ENCODE peak calls at places on chromosomes 6 and 20, in seven cellular contexts. M is activated CD8-positive, alpha-beta T cell treated with anti-CD3 and anti-CD28 coated beads for 36 hours; B is heart right ventricle; Y is CD4-positive, alpha-beta T cell; D is psoas muscle; P is HepG2; R is K562. J is an unnamed sample.
A peak's percentile ranks its signal among the peaks of the same experiment; 100 is the strongest.

GRCh38 chr20:3404402-3404801 is 3.1 kb downstream of the DNAAF9 start:
- ATAC-seq in P (no peak), B (no peak), R (no peak), M (no peak), D (no peak), Y (no peak), J (no peak)

GRCh38 chr6:58198301-58198700 is 880.9 kb downstream of the PRIM2 start:
- ATAC-seq in B (no peak), M (no peak), R (no peak), P (no peak), Y (no peak), D (no peak), J (no peak)

GRCh38 chr6:35970181-35970580 is 49.3 kb upstream of the SRPK1 start:
- ATAC-seq in M (no peak), B (no peak), P (no peak), Y (no peak), D (no peak), R (no peak), J (no peak)

GRCh38 chr6:56862415-56863175 is 92.3 kb upstream of the BEND6 start:
- ATAC-seq in P (no peak), B (no peak), Y (no peak), R (no peak), M (no peak), D (peak; percentile 39), J (peak; percentile 37)

GRCh38 chr6:76876922-76877553 is 586.3 kb downstream of the HTR1B start:
- ATAC-seq in M (no peak), R (no peak), P (peak; percentile 97), D (no peak), Y (no peak), B (peak; percentile 58), J (no peak)

GRCh38 chr6:1001655-1002349 is 308.9 kb upstream of the EXOC2 start:
- ATAC-seq in M (no peak), R (no peak), P (no peak), B (no peak), D (no peak), Y (no peak), J (no peak)

GRCh38 chr6:118930680-118931079 is 4.3 kb downstream of the MCM9 start:
- ATAC-seq in P (no peak), Y (no peak), B (no peak), M (no peak), R (no peak), D (no peak), J (no peak)

GRCh38 chr20:35134900-35135299 is 12.2 kb downstream of the EDEM2 start:
- ATAC-seq in D (no peak), P (no peak), M (no peak), Y (no peak), R (no peak), B (peak; percentile 78), J (no peak)

GRCh38 chr20:22499475-22500174 is 84.7 kb downstream of the FOXA2 start:
- ATAC-seq in D (no peak), P (no peak), B (no peak), R (no peak), Y (no peak), M (no peak), J (no peak)

GRCh38 chr6:26205625-26206574 is 118.7 kb downstream of the HFE start:
- ATAC-seq in B (peak; percentile 14), Y (no peak), P (peak; percentile 46), M (no peak), R (peak; percentile 5), D (peak; percentile 21), J (peak; percentile 16)

GRCh38 chr6:4511626-4512010 is 264.6 kb upstream of the CDYL start:
- ATAC-seq in M (no peak), P (no peak), Y (no peak), R (no peak), B (no peak), D (no peak), J (no peak)

GRCh38 chr6:149913085-149913484 is 9.8 kb downstream of the RAET1G start:
- ATAC-seq in R (peak; percentile 40), P (no peak), Y (no peak), D (no peak), B (no peak), M (no peak), J (no peak)

GRCh38 chr20:35091808-35092523 is 641 bp downstream of the TRPC4AP start:
- ATAC-seq in P (peak; percentile 54), Y (no peak), B (no peak), D (no peak), M (peak; percentile 5), R (peak; percentile 62), J (no peak)

DNA sequence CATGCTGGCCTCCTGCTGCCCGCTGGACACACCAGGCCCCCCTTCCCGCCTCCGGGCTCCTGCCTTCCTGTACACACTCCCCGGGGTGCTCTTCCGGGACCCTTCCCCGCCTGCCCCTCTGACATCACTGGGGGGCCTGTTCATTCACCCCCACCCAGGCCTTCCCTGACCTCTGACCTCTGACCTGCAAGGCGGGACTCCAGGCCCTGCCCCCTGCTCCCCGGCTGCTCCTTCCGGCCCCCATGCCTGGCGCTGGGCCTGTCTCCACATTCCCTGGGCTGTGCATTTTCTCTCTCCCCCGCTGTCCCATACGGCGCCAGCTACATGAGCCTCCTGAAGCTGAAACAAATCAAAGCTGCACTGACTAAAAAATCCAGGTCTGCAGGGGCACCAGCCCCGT is 71.6 kb upstream of the GATA5 start:
- ATAC-seq in M (no peak), D (no peak), B (no peak), R (no peak), Y (no peak), P (no peak), J (no peak)
- TF ChIP-seq CTCF in M (no peak), D (no peak), B (no peak), R (no peak), Y (no peak), P (no peak), J (no peak)

DNA sequence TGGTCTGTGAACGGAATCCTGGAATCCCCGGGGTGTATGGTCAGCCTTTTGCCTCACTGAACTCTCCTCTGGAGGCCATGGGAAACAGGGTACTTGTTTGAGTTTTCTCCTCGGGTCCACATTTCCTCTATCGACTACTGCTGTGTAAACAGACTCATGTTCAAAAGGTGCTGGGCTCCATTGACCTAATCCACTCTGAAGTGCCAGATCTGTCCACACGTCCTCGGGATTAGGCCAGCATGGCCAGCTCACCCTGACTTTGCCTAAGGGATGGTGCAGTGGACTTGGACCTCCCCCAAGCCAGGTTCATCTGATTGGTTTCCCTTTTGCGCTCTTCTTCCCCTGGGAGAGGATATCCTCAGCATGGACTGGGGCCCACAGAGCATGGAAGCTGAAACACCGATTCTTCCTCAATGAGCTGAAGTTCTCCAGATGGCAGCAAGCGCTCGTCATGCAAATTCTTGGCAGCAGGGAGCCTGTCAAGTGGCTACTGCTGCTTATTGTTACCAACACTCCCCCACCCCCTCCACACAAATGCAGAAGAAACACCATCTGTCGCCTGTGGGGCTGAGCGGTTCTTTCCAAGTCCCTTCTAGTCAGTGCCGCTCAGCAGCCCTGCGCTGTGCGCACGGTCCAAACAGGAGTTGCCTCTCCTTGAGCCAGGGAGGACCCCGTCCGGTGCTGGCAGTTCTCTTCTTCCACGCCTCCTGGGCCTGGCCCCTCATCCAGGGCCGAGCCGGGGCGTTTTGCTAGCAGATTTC is 292.6 kb upstream of the MARCKS start:
- ATAC-seq in M (no peak), P (peak; percentile 99), R (peak; percentile 34), B (peak; percentile 98), D (peak; percentile 93), Y (no peak), J (peak; percentile 92)
- TF ChIP-seq CTCF in M (no peak), P (no peak), R (no peak), B (peak; percentile 12), D (no peak), Y (no peak), J (peak; percentile 32)

GRCh38 chr6:83804886-83805285 is 48.3 kb upstream of the RIPPLY2 start:
- ATAC-seq in M (no peak), R (no peak), P (no peak), D (no peak), Y (no peak), B (no peak), J (no peak)
- TF ChIP-seq CTCF in M (no peak), R (no peak), P (no peak), D (no peak), Y (no peak), B (no peak), J (no peak)

DNA sequence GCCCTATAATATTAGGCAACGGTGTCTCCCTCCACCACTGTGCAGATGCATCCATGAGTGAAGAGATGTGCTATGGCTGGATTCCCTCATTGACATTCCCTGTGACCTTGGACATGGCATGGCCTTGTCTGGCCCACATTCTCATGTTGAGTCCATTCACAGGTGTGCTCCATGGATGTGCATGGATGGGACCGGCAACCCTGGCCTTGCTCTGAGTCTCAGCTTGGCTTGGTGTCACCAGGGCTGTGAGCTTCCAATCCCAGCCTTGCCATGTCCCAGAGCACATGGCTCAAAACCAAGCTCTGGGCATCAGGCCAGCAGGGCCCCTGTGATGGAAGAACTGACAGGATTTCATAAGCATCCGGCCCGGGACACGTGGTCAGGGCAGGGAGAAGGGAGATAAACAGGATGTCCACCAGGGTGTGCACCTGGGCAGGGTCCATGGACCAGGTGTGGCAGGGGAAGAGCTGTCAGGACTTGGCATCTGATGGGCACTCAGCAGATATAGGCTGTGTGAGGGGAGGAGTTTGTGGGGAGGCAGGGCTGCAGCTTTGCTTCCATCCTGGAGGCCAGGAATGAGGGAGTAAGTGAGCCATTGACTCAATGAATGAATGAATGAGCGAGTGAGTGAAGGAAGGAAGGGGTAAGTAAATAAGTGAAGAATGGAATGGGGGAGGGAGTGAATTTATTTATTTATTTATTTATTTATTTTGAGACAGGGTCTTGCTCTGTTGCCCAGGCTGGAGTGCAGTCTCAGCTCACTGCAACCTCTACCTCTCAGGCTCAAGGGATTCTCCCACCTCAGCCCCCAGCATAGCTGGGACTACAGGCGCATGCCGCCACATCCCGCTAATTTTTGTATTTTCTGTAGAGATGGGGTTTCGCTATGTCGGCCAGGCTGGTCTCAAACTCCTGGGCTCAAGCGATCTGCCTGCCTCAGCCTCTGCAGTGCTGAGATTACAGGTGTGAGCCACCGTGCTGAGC is 15.7 kb downstream of the NRSN2 start:
- ATAC-seq in M (peak; percentile 81), B (peak; percentile 89), P (peak; percentile 87), R (peak; percentile 61), Y (no peak), D (peak; percentile 65), J (peak; percentile 83)
- TF ChIP-seq CTCF in M (peak; percentile 31), B (peak; percentile 46), P (peak; percentile 100), R (peak; percentile 43), Y (no peak), D (peak; percentile 17), J (peak; percentile 28)

DNA sequence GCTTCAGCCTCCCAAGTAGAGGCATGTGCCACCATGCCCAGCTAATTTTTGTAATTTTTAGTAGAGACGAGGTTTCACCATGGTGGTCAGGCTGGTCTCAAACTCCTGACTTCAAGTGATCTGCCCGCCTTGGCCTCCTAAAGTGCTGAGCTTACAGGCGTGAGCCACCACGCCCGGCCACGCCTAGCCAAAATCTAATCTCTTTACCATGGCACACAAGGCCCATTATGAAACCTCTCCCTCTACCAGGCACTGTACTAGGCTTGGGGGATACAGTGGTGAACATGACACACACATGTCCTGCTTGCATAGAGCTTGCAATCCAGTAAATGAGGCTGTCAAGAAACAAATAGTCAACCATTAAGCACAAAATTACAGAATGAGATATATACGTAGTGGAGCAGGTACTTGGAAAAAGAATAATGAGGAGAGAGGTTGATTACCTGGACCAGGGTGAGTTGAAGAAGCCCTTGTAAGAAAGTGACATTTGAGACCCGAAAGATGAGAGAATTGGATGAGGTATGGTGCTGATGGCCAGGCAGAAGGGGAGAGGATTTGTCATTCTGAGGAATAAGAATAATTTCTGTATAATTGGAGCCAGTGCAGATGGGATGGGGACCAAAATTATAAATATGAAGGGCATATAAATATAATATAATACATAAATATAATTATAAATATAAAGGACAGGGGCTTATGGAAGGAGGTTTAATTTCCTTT is 1.2 kb upstream of the CTNNBL1 start:
- ATAC-seq in B (no peak), Y (no peak), D (no peak), M (no peak), R (no peak), P (no peak), J (no peak)
- TF ChIP-seq CTCF in B (no peak), Y (no peak), D (no peak), M (no peak), R (no peak), P (no peak), J (no peak)